ENCODE peak calls at places on chromosome 9, in nine cellular contexts. D is HuH-7; V is T-helper 1 cell; M is stimulated activated CD8-positive, alpha-beta memory T cell treated with anti-CD3 and anti-CD28 coated beads, Interleukin-2, amount 100 ng/mL, for 1 hour; Q is left cardiac atrium; A is fibroblast of pulmonary artery; T is RWPE1; G is endothelial cell; H is stimulated activated CD4-positive, alpha-beta T cell treated with anti-CD3 and anti-CD28 coated beads, Interleukin-2, amount 100 ng/mL, for 24 hours. Y is an unnamed sample.

GRCh38 chr9:127067603-127068220 is 54.7 kb downstream of the ANGPTL2 start:
- DNase-seq in M (no peak), T (peak; percentile 49), Q (no peak), G (no peak), H (no peak), V (no peak), A (no peak), D (no peak), Y (peak; percentile 11)

GRCh38 chr9:73137286-73137899 is 14.3 kb upstream of the ANXA1 start:
- DNase-seq in G (no peak), M (no peak), V (no peak), A (no peak), T (no peak), D (no peak), H (no peak), Q (no peak), Y (no peak)

GRCh38 chr9:18994263-18994916 is 38.6 kb downstream of the SAXO1 start:
- DNase-seq in D (no peak), Q (no peak), T (no peak), M (no peak), V (no peak), A (no peak), G (no peak), H (no peak), Y (no peak)

GRCh38 chr9:105713939-105714331 is 19.6 kb downstream of the TMEM38B start:
- DNase-seq in T (no peak), G (no peak), A (no peak), M (no peak), H (no peak), D (no peak), Q (no peak), V (no peak), Y (no peak)

GRCh38 chr9:91089405-91090131 is 272.1 kb downstream of the AUH start:
- DNase-seq in H (no peak), D (peak; percentile 38), V (no peak), Q (no peak), T (no peak), G (no peak), M (no peak), A (peak; percentile 77), Y (no peak)

GRCh38 chr9:119368681-119369581 is at the start of gene BRINP1:
- DNase-seq in Q (peak; percentile 40), G (peak; percentile 56), V (no peak), M (no peak), T (peak; percentile 19), D (no peak), A (peak; percentile 4), H (no peak), Y (no peak)

GRCh38 chr9:109950710-109951443 is 170.9 kb downstream of the PALM2AKAP2 start:
- DNase-seq in D (no peak), M (no peak), T (no peak), G (no peak), A (no peak), Q (no peak), H (peak; percentile 24), V (no peak), Y (no peak)

GRCh38 chr9:806285-807156 is 35.0 kb upstream of the DMRT1 start:
- DNase-seq in D (peak; percentile 49), T (peak; percentile 12), M (no peak), A (peak; percentile 64), H (no peak), G (peak; percentile 19), V (no peak), Q (no peak), Y (no peak)

GRCh38 chr9:81814404-81814793 is 113.8 kb upstream of the SPATA31D4 start:
- DNase-seq in V (no peak), Q (no peak), G (no peak), H (no peak), M (no peak), D (no peak), A (no peak), T (no peak), Y (no peak)

GRCh38 chr9:16131269-16131668 is 578.4 kb downstream of the CCDC171 start:
- DNase-seq in V (no peak), M (no peak), D (no peak), H (no peak), A (peak; percentile 61), G (peak; percentile 15), T (no peak), Q (no peak), Y (no peak)

GRCh38 chr9:107856633-107857032 is 367.1 kb upstream of the KLF4 start:
- DNase-seq in M (no peak), A (no peak), H (no peak), D (no peak), Q (no peak), G (no peak), V (no peak), T (no peak), Y (no peak)

GRCh38 chr9:95004452-95005275 is 278.2 kb downstream of the AOPEP start:
- DNase-seq in D (peak; percentile 48), Q (peak; percentile 67), G (peak; percentile 33), V (no peak), H (peak; percentile 41), M (no peak), T (peak; percentile 67), A (no peak), Y (no peak)

GRCh38 chr9:419571-420156 is 205.0 kb downstream of the DOCK8 start:
- DNase-seq in A (peak; percentile 21), M (no peak), T (peak; percentile 20), D (no peak), V (no peak), Q (no peak), G (no peak), H (no peak), Y (no peak)

GRCh38 chr9:91783876-91784672 is 166.0 kb downstream of the ROR2 start:
- DNase-seq in V (no peak), Q (no peak), D (no peak), H (no peak), A (no peak), M (no peak), G (no peak), T (no peak), Y (no peak)

GRCh38 chr9:1881708-1882351 is 133.3 kb upstream of the SMARCA2 start:
- DNase-seq in M (no peak), Q (no peak), T (no peak), G (no peak), A (no peak), V (no peak), H (no peak), D (no peak), Y (no peak)

GRCh38 chr9:38022995-38023394 is 46.0 kb downstream of the SHB start:
- DNase-seq in D (no peak), A (no peak), T (no peak), V (no peak), M (no peak), H (no peak), G (no peak), Q (no peak), Y (no peak)

GRCh38 chr9:22649384-22649783 is 202.8 kb downstream of the DMRTA1 start:
- DNase-seq in H (no peak), V (no peak), D (no peak), G (no peak), T (no peak), Q (no peak), A (peak; percentile 0), M (no peak), Y (no peak)

GRCh38 chr9:136201609-136202448 is 3.1 kb downstream of the LHX3 start:
- DNase-seq in T (peak; percentile 68), G (peak; percentile 70), H (no peak), A (peak; percentile 23), M (no peak), D (no peak), V (no peak), Q (no peak), Y (no peak)

GRCh38 chr9:96150324-96151023 is 151.5 kb downstream of the HSD17B3 start:
- DNase-seq in T (no peak), D (no peak), H (peak; percentile 40), Q (no peak), V (no peak), M (peak; percentile 22), A (no peak), G (no peak), Y (no peak)

GRCh38 chr9:134356496-134357470 is 30.5 kb downstream of the RXRA start:
- DNase-seq in Q (no peak), D (peak; percentile 78), T (peak; percentile 81), M (no peak), G (no peak), V (no peak), H (no peak), A (peak; percentile 25), Y (no peak)

GRCh38 chr9:77897292-77897691 is 134.3 kb downstream of the GNAQ start:
- DNase-seq in G (no peak), M (no peak), Q (no peak), A (peak; percentile 40), V (no peak), T (no peak), D (no peak), H (no peak), Y (no peak)

GRCh38 chr9:36844961-36845360 is 189.1 kb downstream of the PAX5 start:
- DNase-seq in H (no peak), M (no peak), G (no peak), V (no peak), A (no peak), Q (no peak), D (no peak), T (no peak), Y (no peak)

Y was measured in keratinocyte.